ENCODE peak calls at places on chromosomes 1 and 21, in four cellular contexts. H is CD8-positive, alpha-beta memory T cell; Z is heart left ventricle; K is transverse colon. N is an unnamed sample.

GRCh38 chr1:110106013-110106941 is 6.0 kb upstream of the UBL4B start:
- DNase-seq in H (peak; percentile 25), Z (peak; percentile 65), K (peak; percentile 67), N (peak; percentile 81)

GRCh38 chr1:6672558-6672957 is 29.1 kb downstream of the DNAJC11 start:
- DNase-seq in H (no peak), Z (peak; percentile 49), K (no peak), N (no peak)

GRCh38 chr1:53654216-53655210 is 84.5 kb downstream of the GLIS1 start:
- DNase-seq in H (no peak), Z (no peak), K (no peak), N (no peak)

GRCh38 chr1:61391730-61392129 is 309.4 kb downstream of the NFIA start:
- DNase-seq in H (no peak), Z (no peak), K (no peak), N (no peak)

GRCh38 chr1:97668945-97669344 is 251.9 kb downstream of the DPYD start:
- DNase-seq in H (no peak), Z (no peak), K (no peak), N (no peak)

GRCh38 chr21:46055863-46056281 is 42.0 kb upstream of the COL6A2 start:
- DNase-seq in H (no peak), Z (no peak), K (no peak), N (no peak)

GRCh38 chr1:47786301-47786700 is 210.9 kb downstream of the TRABD2B start:
- DNase-seq in H (no peak), Z (no peak), K (no peak), N (no peak)

GRCh38 chr1:39282537-39283216 is 78.2 kb downstream of the MACF1 start:
- DNase-seq in H (no peak), Z (no peak), K (no peak), N (peak; percentile 42)

GRCh38 chr1:182056596-182057366 is 4.7 kb downstream of the ZNF648 start:
- DNase-seq in H (no peak), Z (no peak), K (no peak), N (no peak)

GRCh38 chr1:158098256-158098655 is 82.4 kb upstream of the CD1D start:
- DNase-seq in H (no peak), Z (no peak), K (no peak), N (no peak)

GRCh38 chr1:83547903-83548302 is 451.0 kb downstream of the TTLL7 start:
- DNase-seq in H (no peak), Z (no peak), K (no peak), N (peak; percentile 78)

GRCh38 chr1:245645406-245645805 is 490.6 kb downstream of the KIF26B start:
- DNase-seq in H (no peak), Z (no peak), K (no peak), N (no peak)

GRCh38 chr1:21217812-21218596 is 41.3 kb upstream of the EIF4G3 start:
- DNase-seq in H (no peak), Z (no peak), K (peak; percentile 30), N (peak; percentile 73)

GRCh38 chr1:208335386-208335785 is 91.2 kb upstream of the PLXNA2 start:
- DNase-seq in H (no peak), Z (no peak), K (no peak), N (no peak)

GRCh38 chr1:71228727-71229371 is 148.0 kb upstream of the ZRANB2 start:
- DNase-seq in H (no peak), Z (no peak), K (no peak), N (no peak)

GRCh38 chr1:58154256-58154655 is 392.3 kb downstream of the OMA1 start:
- DNase-seq in H (no peak), Z (no peak), K (no peak), N (no peak)

GRCh38 chr21:41478319-41479177 is 29.4 kb downstream of the TMPRSS2 start:
- DNase-seq in H (no peak), Z (no peak), K (no peak), N (no peak)

GRCh38 chr1:10735603-10736305 is 60.7 kb downstream of the CASZ1 start:
- DNase-seq in H (no peak), Z (no peak), K (no peak), N (no peak)

GRCh38 chr1:10737651-10738050 is 58.8 kb downstream of the CASZ1 start:
- DNase-seq in H (no peak), Z (no peak), K (no peak), N (no peak)

GRCh38 chr1:10738125-10738746 is 58.2 kb downstream of the CASZ1 start:
- DNase-seq in H (no peak), Z (no peak), K (peak; percentile 76), N (no peak)

GRCh38 chr1:10737268-10737624 is 59.2 kb downstream of the CASZ1 start:
- DNase-seq in H (no peak), Z (peak; percentile 74), K (no peak), N (no peak)

GRCh38 chr1:10736623-10737267 is 59.7 kb downstream of the CASZ1 start:
- DNase-seq in H (no peak), Z (no peak), K (peak; percentile 39), N (peak; percentile 82)
- H3K4me1 ChIP-seq in H (no peaks in the 10 kb centered on the region), Z (peaks cover 50% of the 10 kb centered on the region), K (peaks cover 48% of the 10 kb centered on the region), N (peaks cover 8% of the 10 kb centered on the region)

GRCh38 chr1:88239205-88239604 is 444.9 kb upstream of the PKN2 start:
- DNase-seq in H (no peak), Z (no peak), K (no peak), N (no peak)

GRCh38 chr1:88237026-88237425 is 447.0 kb upstream of the PKN2 start:
- DNase-seq in H (no peak), Z (no peak), K (no peak), N (no peak)
- H3K27me3 ChIP-seq in H (no peaks in the 10 kb centered on the region), Z (no peaks in the 10 kb centered on the region), K (no peaks in the 10 kb centered on the region), N (no peaks in the 10 kb centered on the region)

GRCh38 chr1:28510350-28511223 is 4.7 kb downstream of the RCC1 start:
- DNase-seq in H (no peak), Z (no peak), K (no peak), N (no peak)
- H3K4me1 ChIP-seq in H (peaks cover 42% of the 10 kb centered on the region), Z (peaks cover 13% of the 10 kb centered on the region), K (peaks cover 53% of the 10 kb centered on the region), N (peaks cover 54% of the 10 kb centered on the region)

DNA sequence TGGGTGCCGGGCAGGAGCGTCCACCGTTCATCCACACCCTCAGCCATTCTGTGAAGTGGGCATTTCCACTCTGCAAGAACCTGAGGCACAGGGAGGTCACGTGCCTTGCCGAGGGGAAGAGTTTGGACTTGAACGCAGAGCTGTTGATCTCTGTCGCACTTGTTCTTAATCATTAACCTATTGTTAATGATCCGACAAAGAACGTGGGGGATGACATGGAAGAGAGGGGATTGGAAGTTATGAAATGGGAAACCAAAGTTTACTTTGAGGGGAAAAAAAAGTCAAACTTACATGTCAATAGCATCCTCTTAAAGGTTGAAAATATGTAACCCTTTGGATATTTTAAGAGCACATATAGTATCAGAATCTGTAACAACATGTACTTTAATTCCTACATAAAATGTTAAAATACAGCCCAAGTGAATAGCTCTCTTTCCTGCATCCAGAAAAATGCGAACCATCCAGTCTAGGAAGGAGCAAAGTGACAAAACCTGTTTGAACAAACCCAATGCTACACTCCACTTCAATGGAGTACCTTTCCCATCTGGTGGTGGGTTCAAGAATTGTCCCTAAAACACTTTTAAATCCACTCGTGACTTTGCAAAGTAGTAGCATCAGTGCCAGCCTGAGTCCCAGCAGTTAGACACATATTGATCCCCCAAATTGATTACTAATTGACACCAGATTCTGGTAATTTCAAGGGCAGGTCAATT is 75.5 kb downstream of the SETD4 start:
- DNase-seq in H (no peak), Z (no peak), K (no peak), N (no peak)
- H3K27me3 ChIP-seq in H (no peaks in the 10 kb centered on the region), Z (no peaks in the 10 kb centered on the region), K (peaks cover 5% of the 10 kb centered on the region), N (no peaks in the 10 kb centered on the region)

GRCh38 chr1:174017231-174017970 is 4.8 kb downstream of the RC3H1 start:
- DNase-seq in H (no peak), Z (no peak), K (no peak), N (no peak)
- H3K4me1 ChIP-seq in H (peaks cover 40% of the 10 kb centered on the region), Z (peaks cover 37% of the 10 kb centered on the region), K (peaks cover 73% of the 10 kb centered on the region), N (peaks cover 10% of the 10 kb centered on the region)

GRCh38 chr1:147591246-147591891 is 50.1 kb downstream of the BCL9 start:
- DNase-seq in H (no peak), Z (no peak), K (no peak), N (no peak)
- H3K27me3 ChIP-seq in H (peaks cover 7% of the 10 kb centered on the region), Z (no peaks in the 10 kb centered on the region), K (no peaks in the 10 kb centered on the region), N (no peaks in the 10 kb centered on the region)

GRCh38 chr1:36159614-36160387 is 3.8 kb downstream of the MAP7D1 start:
- DNase-seq in H (no peak), Z (no peak), K (no peak), N (no peak)
- H3K4me1 ChIP-seq in H (peaks cover 74% of the 10 kb centered on the region), Z (peaks cover 63% of the 10 kb centered on the region), K (peaks cover 65% of the 10 kb centered on the region), N (peaks cover 66% of the 10 kb centered on the region)

GRCh38 chr1:224565186-224565585 is 50.9 kb upstream of the CNIH3 start:
- DNase-seq in H (no peak), Z (no peak), K (no peak), N (peak; percentile 65)
- H3K27me3 ChIP-seq in H (no peaks in the 10 kb centered on the region), Z (no peaks in the 10 kb centered on the region), K (no peaks in the 10 kb centered on the region), N (no peaks in the 10 kb centered on the region)

N was measured in adrenal gland.